ENCODE peak calls at places on chromosomes 5 and 9, in seven cellular contexts. One of them, this sample, is unnamed.

GRCh38 chr5:21663082-21663481 is 1190.1 kb downstream of the CDH12 start:
- DNase-seq in right cardiac atrium: no peak
- DNase-seq in erythroblast: peak
- DNase-seq in GM04504: no peak
- DNase-seq in ovary: no peak
- DNase-seq in astrocyte: no peak
- DNase-seq in WTC11: peak
- DNase-seq in this sample: no peak

GRCh38 chr5:172009536-172010270 is 3.3 kb upstream of the FBXW11 start:
- DNase-seq in erythroblast: no peak
- DNase-seq in right cardiac atrium: no peak
- DNase-seq in GM04504: no peak
- DNase-seq in astrocyte: no peak
- DNase-seq in ovary: no peak
- DNase-seq in WTC11: no peak
- DNase-seq in this sample: no peak

GRCh38 chr9:7298123-7298522 is 501.5 kb downstream of the DMAC1 start:
- DNase-seq in WTC11: no peak
- DNase-seq in GM04504: no peak
- DNase-seq in right cardiac atrium: no peak
- DNase-seq in ovary: no peak
- DNase-seq in astrocyte: no peak
- DNase-seq in erythroblast: no peak
- DNase-seq in this sample: no peak

GRCh38 chr9:81191222-81191621 is 498.1 kb downstream of the TLE1 start:
- DNase-seq in ovary: no peak
- DNase-seq in WTC11: no peak
- DNase-seq in right cardiac atrium: no peak
- DNase-seq in GM04504: no peak
- DNase-seq in erythroblast: no peak
- DNase-seq in astrocyte: peak
- DNase-seq in this sample: no peak

GRCh38 chr5:142677212-142677611 is 8.7 kb downstream of the FGF1 start:
- DNase-seq in right cardiac atrium: no peak
- DNase-seq in astrocyte: no peak
- DNase-seq in GM04504: no peak
- DNase-seq in erythroblast: no peak
- DNase-seq in WTC11: no peak
- DNase-seq in ovary: no peak
- DNase-seq in this sample: no peak

GRCh38 chr5:151016700-151017099 is 3.7 kb upstream of the GPX3 start:
- DNase-seq in right cardiac atrium: peak
- DNase-seq in GM04504: no peak
- DNase-seq in ovary: no peak
- DNase-seq in astrocyte: no peak
- DNase-seq in erythroblast: no peak
- DNase-seq in WTC11: no peak
- DNase-seq in this sample: no peak

GRCh38 chr5:147453901-147454814 is 55.7 kb downstream of the DPYSL3 start:
- DNase-seq in WTC11: peak
- DNase-seq in right cardiac atrium: peak
- DNase-seq in GM04504: peak
- DNase-seq in ovary: peak
- DNase-seq in astrocyte: peak
- DNase-seq in erythroblast: peak
- DNase-seq in this sample: peak

GRCh38 chr5:120614512-120614911 is 150.4 kb downstream of the PRR16 start:
- DNase-seq in ovary: no peak
- DNase-seq in right cardiac atrium: no peak
- DNase-seq in erythroblast: no peak
- DNase-seq in WTC11: no peak
- DNase-seq in astrocyte: peak
- DNase-seq in GM04504: no peak
- DNase-seq in this sample: no peak

GRCh38 chr9:135976531-135976930 is 15.4 kb upstream of the UBAC1 start:
- DNase-seq in erythroblast: no peak
- DNase-seq in astrocyte: no peak
- DNase-seq in WTC11: no peak
- DNase-seq in right cardiac atrium: no peak
- DNase-seq in ovary: no peak
- DNase-seq in GM04504: no peak
- DNase-seq in this sample: no peak

GRCh38 chr9:96302021-96302420 is at the start of gene HSD17B3:
- DNase-seq in WTC11: no peak
- DNase-seq in astrocyte: peak
- DNase-seq in ovary: no peak
- DNase-seq in right cardiac atrium: no peak
- DNase-seq in erythroblast: no peak
- DNase-seq in GM04504: no peak
- DNase-seq in this sample: no peak

GRCh38 chr9:82797539-82797938 is 265.4 kb downstream of the RASEF start:
- DNase-seq in GM04504: no peak
- DNase-seq in right cardiac atrium: peak
- DNase-seq in WTC11: no peak
- DNase-seq in ovary: no peak
- DNase-seq in astrocyte: no peak
- DNase-seq in erythroblast: peak
- DNase-seq in this sample: peak

GRCh38 chr5:89044665-89045200 is 161.7 kb upstream of the MEF2C start:
- DNase-seq in right cardiac atrium: no peak
- DNase-seq in WTC11: no peak
- DNase-seq in GM04504: no peak
- DNase-seq in astrocyte: no peak
- DNase-seq in ovary: no peak
- DNase-seq in erythroblast: no peak
- DNase-seq in this sample: no peak

GRCh38 chr9:87527211-87527916 is 29.7 kb downstream of the DAPK1 start:
- DNase-seq in astrocyte: no peak
- DNase-seq in GM04504: no peak
- DNase-seq in erythroblast: no peak
- DNase-seq in right cardiac atrium: no peak
- DNase-seq in WTC11: no peak
- DNase-seq in ovary: no peak
- DNase-seq in this sample: no peak

GRCh38 chr9:21558627-21559401 is 76.7 kb upstream of the IFNE start:
- DNase-seq in erythroblast: no peak
- DNase-seq in astrocyte: no peak
- DNase-seq in WTC11: peak
- DNase-seq in right cardiac atrium: no peak
- DNase-seq in GM04504: no peak
- DNase-seq in ovary: no peak
- DNase-seq in this sample: no peak

GRCh38 chr5:149514512-149514911 is 36.7 kb downstream of the CSNK1A1 start:
- DNase-seq in right cardiac atrium: no peak
- DNase-seq in ovary: no peak
- DNase-seq in astrocyte: no peak
- DNase-seq in GM04504: no peak
- DNase-seq in WTC11: no peak
- DNase-seq in erythroblast: no peak
- DNase-seq in this sample: no peak

GRCh38 chr9:127566351-127567001 is 45.6 kb upstream of the STXBP1 start:
- DNase-seq in ovary: no peak
- DNase-seq in astrocyte: no peak
- DNase-seq in WTC11: no peak
- DNase-seq in right cardiac atrium: peak
- DNase-seq in GM04504: no peak
- DNase-seq in erythroblast: no peak
- DNase-seq in this sample: no peak

GRCh38 chr9:130948266-130948665 is 9.2 kb upstream of the FIBCD1 start:
- DNase-seq in astrocyte: no peak
- DNase-seq in GM04504: no peak
- DNase-seq in right cardiac atrium: no peak
- DNase-seq in erythroblast: no peak
- DNase-seq in WTC11: no peak
- DNase-seq in ovary: no peak
- DNase-seq in this sample: peak

GRCh38 chr5:95960802-95961616 is 642 bp downstream of the ELL2 start:
- DNase-seq in ovary: peak
- DNase-seq in right cardiac atrium: peak
- DNase-seq in GM04504: peak
- DNase-seq in astrocyte: peak
- DNase-seq in erythroblast: peak
- DNase-seq in WTC11: peak
- DNase-seq in this sample: peak

GRCh38 chr5:43428034-43428712 is 16.0 kb upstream of the CCL28 start:
- DNase-seq in erythroblast: no peak
- DNase-seq in ovary: no peak
- DNase-seq in WTC11: no peak
- DNase-seq in astrocyte: peak
- DNase-seq in GM04504: no peak
- DNase-seq in right cardiac atrium: no peak
- DNase-seq in this sample: no peak

GRCh38 chr9:133759146-133759900 is 21.2 kb upstream of the SARDH start:
- DNase-seq in WTC11: peak
- DNase-seq in right cardiac atrium: peak
- DNase-seq in GM04504: no peak
- DNase-seq in erythroblast: no peak
- DNase-seq in astrocyte: no peak
- DNase-seq in ovary: peak
- DNase-seq in this sample: no peak

GRCh38 chr9:137296214-137297059 is 5.6 kb downstream of the NRARP start:
- DNase-seq in GM04504: no peak
- DNase-seq in WTC11: peak
- DNase-seq in astrocyte: peak
- DNase-seq in ovary: peak
- DNase-seq in erythroblast: no peak
- DNase-seq in right cardiac atrium: peak
- DNase-seq in this sample: no peak

GRCh38 chr5:68873198-68873597 is 220.6 kb upstream of the SLC30A5 start:
- DNase-seq in right cardiac atrium: no peak
- DNase-seq in erythroblast: no peak
- DNase-seq in ovary: no peak
- DNase-seq in astrocyte: no peak
- DNase-seq in GM04504: no peak
- DNase-seq in WTC11: no peak
- DNase-seq in this sample: no peak

GRCh38 chr9:37997636-37998374 is 71.2 kb downstream of the SHB start:
- DNase-seq in WTC11: no peak
- DNase-seq in right cardiac atrium: no peak
- DNase-seq in GM04504: no peak
- DNase-seq in erythroblast: peak
- DNase-seq in ovary: no peak
- DNase-seq in astrocyte: no peak
- DNase-seq in this sample: no peak

GRCh38 chr5:172679621-172680212 is 38.7 kb downstream of the NEURL1B start:
- DNase-seq in right cardiac atrium: no peak
- DNase-seq in astrocyte: no peak
- DNase-seq in ovary: no peak
- DNase-seq in WTC11: no peak
- DNase-seq in erythroblast: no peak
- DNase-seq in GM04504: no peak
- DNase-seq in this sample: no peak

GRCh38 chr9:93427655-93428379 is 23.7 kb upstream of the FAM120A start:
- DNase-seq in astrocyte: no peak
- DNase-seq in right cardiac atrium: no peak
- DNase-seq in ovary: no peak
- DNase-seq in WTC11: peak
- DNase-seq in GM04504: no peak
- DNase-seq in erythroblast: peak
- DNase-seq in this sample: no peak

GRCh38 chr9:96317335-96317980 is 15.5 kb upstream of the HSD17B3 start:
- DNase-seq in GM04504: peak
- DNase-seq in astrocyte: peak
- DNase-seq in WTC11: no peak
- DNase-seq in ovary: peak
- DNase-seq in right cardiac atrium: no peak
- DNase-seq in erythroblast: peak
- DNase-seq in this sample: peak

GRCh38 chr5:150723845-150724244 is 23.0 kb upstream of the RBM22 start:
- DNase-seq in right cardiac atrium: no peak
- DNase-seq in ovary: no peak
- DNase-seq in WTC11: no peak
- DNase-seq in GM04504: no peak
- DNase-seq in astrocyte: no peak
- DNase-seq in erythroblast: no peak
- DNase-seq in this sample: no peak

GRCh38 chr5:154308457-154309360 is 118.2 kb downstream of the GALNT10 start:
- DNase-seq in erythroblast: no peak
- DNase-seq in WTC11: no peak
- DNase-seq in GM04504: peak
- DNase-seq in ovary: no peak
- DNase-seq in astrocyte: peak
- DNase-seq in right cardiac atrium: no peak
- DNase-seq in this sample: no peak

GRCh38 chr9:28774433-28775029 is 1201.2 kb upstream of the C9orf72 start:
- DNase-seq in ovary: no peak
- DNase-seq in WTC11: no peak
- DNase-seq in GM04504: no peak
- DNase-seq in astrocyte: peak
- DNase-seq in right cardiac atrium: no peak
- DNase-seq in erythroblast: peak
- DNase-seq in this sample: peak

GRCh38 chr5:83724915-83725314 is 4.3 kb upstream of the HAPLN1 start:
- DNase-seq in right cardiac atrium: no peak
- DNase-seq in GM04504: no peak
- DNase-seq in erythroblast: no peak
- DNase-seq in astrocyte: no peak
- DNase-seq in ovary: no peak
- DNase-seq in WTC11: no peak
- DNase-seq in this sample: no peak

GRCh38 chr9:109906766-109907382 is 126.9 kb downstream of the PALM2AKAP2 start:
- DNase-seq in GM04504: no peak
- DNase-seq in ovary: no peak
- DNase-seq in right cardiac atrium: no peak
- DNase-seq in erythroblast: no peak
- DNase-seq in WTC11: no peak
- DNase-seq in astrocyte: peak
- DNase-seq in this sample: peak

GRCh38 chr9:34332370-34332964 is 3.1 kb downstream of the NUDT2 start:
- DNase-seq in ovary: no peak
- DNase-seq in right cardiac atrium: no peak
- DNase-seq in WTC11: no peak
- DNase-seq in erythroblast: peak
- DNase-seq in GM04504: peak
- DNase-seq in astrocyte: peak
- DNase-seq in this sample: peak

GRCh38 chr9:36485647-36486453 is 85.8 kb upstream of the RNF38 start:
- DNase-seq in ovary: no peak
- DNase-seq in right cardiac atrium: no peak
- DNase-seq in astrocyte: no peak
- DNase-seq in WTC11: no peak
- DNase-seq in GM04504: no peak
- DNase-seq in erythroblast: peak
- DNase-seq in this sample: no peak

This sample was measured in NCI-H510A treated with DMSO at 0.1 percent for 48 hours.